ENCODE peak calls at places on chromosome 15, in seven cellular contexts. B is GM23248, C is HCT116, R is PC-3, M is MM.1S, Y is OCI-LY7, P is GM23338. G is an unnamed sample. For H3K9me2, the result is how much of the 10 kb centered on the place peaks cover.

GRCh38 chr15:73928971-73929627 is 2.8 kb downstream of the LOXL1 start:
- DNase-seq in B (peak), C (no peak), R (peak), M (no peak), Y (no peak), P (no peak), G (no peak)

GRCh38 chr15:40594429-40594836 is 384 bp downstream of the KNL1 start:
- DNase-seq in B (peak), C (peak), R (peak), M (peak), Y (peak), P (peak), G (peak)

GRCh38 chr15:54609152-54609551 is 587.6 kb downstream of the RSL24D1 start:
- DNase-seq in B (no peak), C (no peak), R (no peak), M (no peak), Y (no peak), P (no peak), G (no peak)

GRCh38 chr15:80695099-80695910 is at the start of gene ABHD17C:
- DNase-seq in B (peak), C (no peak), R (peak), M (peak), Y (peak), P (peak), G (peak)

GRCh38 chr15:88487176-88487795 is 19.8 kb downstream of the MRPS11 start:
- DNase-seq in B (peak), C (no peak), R (peak), M (no peak), Y (no peak), P (peak), G (no peak)

GRCh38 chr15:100308222-100309007 is 33.4 kb downstream of the ADAMTS17 start:
- DNase-seq in B (peak), C (no peak), R (no peak), M (no peak), Y (no peak), P (no peak), G (no peak)

GRCh38 chr15:44033894-44034293 is 161.2 kb downstream of the FRMD5 start:
- DNase-seq in B (peak), C (peak), R (peak), M (no peak), Y (no peak), P (no peak), G (no peak)

GRCh38 chr15:101441706-101442105 is 47.8 kb downstream of the PCSK6 start:
- DNase-seq in B (peak), C (no peak), R (no peak), M (no peak), Y (no peak), P (no peak), G (no peak)

GRCh38 chr15:40150163-40150925 is 10.5 kb upstream of the BUB1B start:
- DNase-seq in B (peak), C (peak), R (peak), M (no peak), Y (no peak), P (no peak), G (peak)

GRCh38 chr15:77180270-77180669 is 109.4 kb upstream of the TSPAN3 start:
- DNase-seq in B (no peak), C (no peak), R (no peak), M (no peak), Y (no peak), P (no peak), G (no peak)

GRCh38 chr15:89647191-89647851 is 7.9 kb downstream of the KIF7 start:
- DNase-seq in B (peak), C (peak), R (peak), M (peak), Y (peak), P (peak), G (peak)

GRCh38 chr15:64096486-64097431 is 977 bp downstream of the SNX1 start:
- DNase-seq in B (peak), C (no peak), R (peak), M (peak), Y (peak), P (peak), G (peak)

GRCh38 chr15:62059818-62060115 is 480 bp downstream of the VPS13C start:
- DNase-seq in B (peak), C (no peak), R (peak), M (peak), Y (peak), P (no peak), G (peak)

GRCh38 chr15:88664151-88664778 is 25.4 kb downstream of the ISG20 start:
- DNase-seq in B (no peak), C (no peak), R (no peak), M (peak), Y (peak), P (peak), G (no peak)

DNA sequence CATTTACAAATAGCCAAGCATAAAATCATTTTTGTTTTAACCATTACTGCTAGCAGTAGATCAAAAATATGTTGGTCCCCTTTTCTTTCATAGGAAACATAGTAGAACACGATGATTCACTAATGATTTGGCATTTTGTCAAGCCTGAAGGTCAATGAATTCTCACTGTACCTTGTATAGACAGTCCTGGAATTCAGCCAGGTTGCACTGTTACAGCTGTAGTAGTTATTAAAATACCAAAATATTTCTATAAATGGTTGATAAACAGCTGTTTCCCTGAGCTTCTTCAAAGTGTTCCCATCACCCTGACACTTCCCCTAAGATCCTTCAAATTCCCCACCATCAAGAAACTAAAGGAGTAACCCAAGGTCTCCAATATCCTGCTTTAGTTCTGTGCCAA is 200.9 kb downstream of the ATP8B4 start:
- DNase-seq in B (peak), C (no peak), R (peak), M (no peak), Y (no peak), P (no peak), G (no peak)
- TF ChIP-seq EZH2phosphoT487 in B (no peak), C (no peak), R (no peak), M (no peak), Y (no peak), P (no peak), G (no peak)

DNA sequence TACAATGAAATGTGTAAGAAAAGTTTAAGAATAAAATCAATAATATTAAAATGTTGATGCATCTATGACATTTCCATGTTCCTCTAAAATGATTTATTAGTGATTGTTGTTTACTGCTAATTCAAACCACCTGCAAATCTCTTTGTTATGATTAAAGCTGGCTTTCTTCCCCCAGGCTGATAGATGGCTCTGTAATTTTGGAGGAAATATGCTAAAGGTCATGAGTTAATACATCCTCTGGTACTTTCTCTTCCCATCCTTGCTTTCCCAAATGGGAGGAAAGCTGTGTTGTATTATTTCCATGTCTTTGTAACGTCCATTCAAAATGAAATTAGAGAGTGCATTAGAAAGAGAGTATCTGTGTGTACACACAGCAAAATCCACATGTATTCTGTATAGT is 139.5 kb upstream of the TMCO5A start:
- DNase-seq in B (no peak), C (no peak), R (no peak), M (no peak), Y (no peak), P (no peak), G (no peak)
- H3K9me2 ChIP-seq in B (under half), C (under half), R (under half), M (under half), Y (under half), P (under half), G (under half)

GRCh38 chr15:34794590-34795206 is 651 bp downstream of the ACTC1 start:
- DNase-seq in B (no peak), C (no peak), R (no peak), M (no peak), Y (no peak), P (peak), G (no peak)

GRCh38 chr15:34796847-34797246 is 1.5 kb upstream of the ACTC1 start:
- DNase-seq in B (no peak), C (no peak), R (no peak), M (no peak), Y (no peak), P (no peak), G (no peak)

GRCh38 chr15:34793901-34794300 is 1.4 kb downstream of the ACTC1 start:
- DNase-seq in B (peak), C (no peak), R (no peak), M (no peak), Y (no peak), P (no peak), G (no peak)

GRCh38 chr15:34793071-34793470 is 2.3 kb downstream of the ACTC1 start:
- DNase-seq in B (no peak), C (no peak), R (no peak), M (no peak), Y (no peak), P (no peak), G (no peak)

DNA sequence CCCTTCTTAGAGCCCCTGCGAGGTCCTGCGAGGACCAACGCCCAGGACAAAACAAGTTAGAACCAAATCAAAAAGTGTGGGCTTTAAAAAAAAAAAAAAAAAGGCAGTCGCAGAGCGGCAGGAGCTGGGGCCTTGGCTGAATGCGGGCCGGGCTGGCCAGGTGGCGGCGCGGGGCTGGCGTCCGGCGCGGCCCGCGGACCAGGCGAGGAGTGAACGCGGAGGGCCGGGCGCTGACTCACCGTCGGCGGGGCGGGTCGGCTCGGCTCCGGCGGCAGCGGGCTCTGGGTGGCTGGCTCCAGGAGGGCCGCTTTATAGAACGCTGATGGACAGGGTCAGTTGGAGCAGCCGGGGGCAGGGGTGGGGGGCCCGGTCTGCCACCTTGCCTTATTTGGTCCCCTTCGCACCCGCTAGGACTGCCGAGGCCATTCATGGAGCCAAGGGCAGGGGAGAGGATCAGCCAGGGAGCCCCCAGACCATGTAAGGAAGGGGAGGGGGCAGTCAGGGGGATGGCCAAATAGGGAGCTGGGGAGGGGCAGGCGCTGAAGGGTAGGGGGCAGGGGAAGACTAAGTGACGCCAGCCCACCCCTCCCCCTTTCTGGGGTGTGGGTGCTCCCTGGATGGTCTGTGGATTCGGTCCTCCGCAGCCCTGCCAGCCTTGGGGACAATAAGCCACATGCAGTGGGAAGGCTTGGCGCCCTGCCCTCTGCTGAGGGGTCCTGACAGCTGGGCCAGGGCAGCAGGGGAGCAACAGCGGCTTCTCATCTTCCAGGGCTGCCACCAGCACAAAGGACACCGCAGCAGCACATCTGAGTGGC is at the start of gene ACTC1:
- DNase-seq in B (peak), C (no peak), R (peak), M (no peak), Y (no peak), P (peak), G (peak)
- H3K4me3 ChIP-seq in B (peak), C (no peak), R (peak), M (no peak), Y (no peak), P (peak), G (no peak)

GRCh38 chr15:31801152-31801551 is 229.2 kb upstream of the CHRNA7 start:
- DNase-seq in B (peak), C (no peak), R (peak), M (no peak), Y (no peak), P (no peak), G (no peak)
- TF ChIP-seq EZH2phosphoT487 in B (no peak), C (no peak), R (no peak), M (no peak), Y (no peak), P (no peak), G (no peak)

DNA sequence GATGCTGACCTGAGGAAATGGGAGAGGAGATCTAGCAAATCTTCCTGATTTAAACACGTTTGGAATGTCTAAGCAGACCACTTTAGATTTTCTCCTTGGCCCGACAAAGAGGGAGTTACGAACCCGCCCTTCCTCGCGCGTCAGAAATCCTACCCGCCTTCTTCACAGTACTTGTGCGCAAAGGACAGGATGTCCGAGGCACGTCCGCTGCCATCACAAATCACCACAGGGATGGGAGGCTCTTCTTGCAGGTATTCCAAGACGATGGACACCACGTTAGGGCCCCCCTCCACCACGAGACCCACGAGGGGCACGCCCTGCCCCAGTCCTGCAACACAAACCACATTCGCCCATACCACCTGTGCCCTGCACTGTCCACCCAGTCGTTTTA is 38.6 kb downstream of the TRPM1 start:
- DNase-seq in B (peak), C (no peak), R (no peak), M (no peak), Y (no peak), P (no peak), G (no peak)
- H3K9me2 ChIP-seq in B (under half), C (under half), R (under half), M (under half), Y (under half), P (under half), G (under half)

GRCh38 chr15:31236184-31237041 is 90.2 kb upstream of the KLF13 start:
- DNase-seq in B (peak), C (no peak), R (peak), M (peak), Y (peak), P (no peak), G (peak)
- H3K4me3 ChIP-seq in B (peak), C (no peak), R (no peak), M (no peak), Y (peak), P (no peak), G (no peak)

GRCh38 chr15:30046414-30046813 is 36.3 kb upstream of the GOLGA8J start:
- DNase-seq in B (no peak), C (no peak), R (no peak), M (no peak), Y (no peak), P (no peak), G (no peak)
- TF ChIP-seq EZH2phosphoT487 in B (no peak), C (no peak), R (no peak), M (no peak), Y (no peak), P (no peak), G (no peak)